ENCODE peak calls at places on chromosomes 11 and 22, in six cellular contexts. One of them, this sample, is unnamed.

GRCh38 chr11:94895971-94896370 is 77.4 kb downstream of the CWC15 start:
- DNase-seq in WTC11: no peak
- DNase-seq in astrocyte of the spinal cord: peak
- DNase-seq in CD14-positive monocyte: no peak
- DNase-seq in Calu3: no peak
- DNase-seq in A549: peak
- DNase-seq in this sample: no peak

GRCh38 chr11:24457985-24458384 is 38.9 kb upstream of the LUZP2 start:
- DNase-seq in WTC11: no peak
- DNase-seq in astrocyte of the spinal cord: no peak
- DNase-seq in CD14-positive monocyte: no peak
- DNase-seq in Calu3: no peak
- DNase-seq in A549: no peak
- DNase-seq in this sample: no peak

GRCh38 chr11:125570952-125571351 is 1.7 kb downstream of the EI24 start:
- DNase-seq in WTC11: no peak
- DNase-seq in astrocyte of the spinal cord: no peak
- DNase-seq in CD14-positive monocyte: no peak
- DNase-seq in Calu3: no peak
- DNase-seq in A549: no peak
- DNase-seq in this sample: no peak

GRCh38 chr11:33263549-33263948 is 6.4 kb downstream of the HIPK3 start:
- DNase-seq in WTC11: no peak
- DNase-seq in astrocyte of the spinal cord: no peak
- DNase-seq in CD14-positive monocyte: no peak
- DNase-seq in Calu3: no peak
- DNase-seq in A549: no peak
- DNase-seq in this sample: no peak

GRCh38 chr11:69707156-69707555 is 3.3 kb upstream of the FGF19 start:
- DNase-seq in WTC11: peak
- DNase-seq in astrocyte of the spinal cord: no peak
- DNase-seq in CD14-positive monocyte: no peak
- DNase-seq in Calu3: no peak
- DNase-seq in A549: no peak
- DNase-seq in this sample: no peak

GRCh38 chr11:111301840-111302113 is 3.4 kb downstream of the POU2AF3 start:
- DNase-seq in WTC11: no peak
- DNase-seq in astrocyte of the spinal cord: no peak
- DNase-seq in CD14-positive monocyte: no peak
- DNase-seq in Calu3: no peak
- DNase-seq in A549: no peak
- DNase-seq in this sample: no peak

GRCh38 chr11:120590472-120590871 is 78.9 kb downstream of the GRIK4 start:
- DNase-seq in WTC11: peak
- DNase-seq in astrocyte of the spinal cord: no peak
- DNase-seq in CD14-positive monocyte: no peak
- DNase-seq in Calu3: no peak
- DNase-seq in A549: no peak
- DNase-seq in this sample: no peak

GRCh38 chr22:40955516-40955915 is 4.3 kb downstream of the RBX1 start:
- DNase-seq in WTC11: no peak
- DNase-seq in astrocyte of the spinal cord: no peak
- DNase-seq in CD14-positive monocyte: no peak
- DNase-seq in Calu3: no peak
- DNase-seq in A549: no peak
- DNase-seq in this sample: no peak

GRCh38 chr22:28442951-28443876 is 236.4 kb downstream of the TTC28 start:
- DNase-seq in WTC11: peak
- DNase-seq in astrocyte of the spinal cord: peak
- DNase-seq in CD14-positive monocyte: no peak
- DNase-seq in Calu3: peak
- DNase-seq in A549: no peak
- DNase-seq in this sample: peak

GRCh38 chr11:79196950-79197349 is 243.9 kb downstream of the TENM4 start:
- DNase-seq in WTC11: no peak
- DNase-seq in astrocyte of the spinal cord: no peak
- DNase-seq in CD14-positive monocyte: no peak
- DNase-seq in Calu3: no peak
- DNase-seq in A549: no peak
- DNase-seq in this sample: no peak

GRCh38 chr11:43282607-43283440 is 29.0 kb upstream of the API5 start:
- DNase-seq in WTC11: peak
- DNase-seq in astrocyte of the spinal cord: peak
- DNase-seq in CD14-positive monocyte: no peak
- DNase-seq in Calu3: peak
- DNase-seq in A549: peak
- DNase-seq in this sample: peak

GRCh38 chr22:44661070-44661469 is 40.9 kb upstream of the PRR5 start:
- DNase-seq in WTC11: peak
- DNase-seq in astrocyte of the spinal cord: no peak
- DNase-seq in CD14-positive monocyte: no peak
- DNase-seq in Calu3: no peak
- DNase-seq in A549: no peak
- DNase-seq in this sample: no peak

GRCh38 chr22:38347944-38348750 is 30.9 kb upstream of the CSNK1E start:
- DNase-seq in WTC11: no peak
- DNase-seq in astrocyte of the spinal cord: no peak
- DNase-seq in CD14-positive monocyte: no peak
- DNase-seq in Calu3: no peak
- DNase-seq in A549: no peak
- DNase-seq in this sample: no peak

GRCh38 chr11:34501500-34501899 is 12.1 kb downstream of the ELF5 start:
- DNase-seq in WTC11: no peak
- DNase-seq in astrocyte of the spinal cord: peak
- DNase-seq in CD14-positive monocyte: no peak
- DNase-seq in Calu3: no peak
- DNase-seq in A549: peak
- DNase-seq in this sample: no peak

GRCh38 chr11:62792193-62792575 is 378 bp upstream of the TMEM223 start:
- DNase-seq in WTC11: peak
- DNase-seq in astrocyte of the spinal cord: no peak
- DNase-seq in CD14-positive monocyte: no peak
- DNase-seq in Calu3: no peak
- DNase-seq in A549: no peak
- DNase-seq in this sample: no peak

GRCh38 chr11:88489030-88489429 is 151.5 kb upstream of the CTSC start:
- DNase-seq in WTC11: no peak
- DNase-seq in astrocyte of the spinal cord: peak
- DNase-seq in CD14-positive monocyte: no peak
- DNase-seq in Calu3: no peak
- DNase-seq in A549: no peak
- DNase-seq in this sample: no peak

GRCh38 chr11:59175104-59175503 is 3.2 kb downstream of the DTX4 start:
- DNase-seq in WTC11: no peak
- DNase-seq in astrocyte of the spinal cord: no peak
- DNase-seq in CD14-positive monocyte: no peak
- DNase-seq in Calu3: no peak
- DNase-seq in A549: no peak
- DNase-seq in this sample: no peak

GRCh38 chr11:1305558-1306056 is 3.8 kb downstream of the TOLLIP start:
- DNase-seq in WTC11: no peak
- DNase-seq in astrocyte of the spinal cord: no peak
- DNase-seq in CD14-positive monocyte: no peak
- DNase-seq in Calu3: no peak
- DNase-seq in A549: no peak
- DNase-seq in this sample: no peak

GRCh38 chr22:45510376-45511232 is 7.9 kb downstream of the FBLN1 start:
- DNase-seq in WTC11: no peak
- DNase-seq in astrocyte of the spinal cord: no peak
- DNase-seq in CD14-positive monocyte: no peak
- DNase-seq in Calu3: no peak
- DNase-seq in A549: no peak
- DNase-seq in this sample: no peak

GRCh38 chr22:25902402-25902801 is 160.4 kb downstream of the MYO18B start:
- DNase-seq in WTC11: no peak
- DNase-seq in astrocyte of the spinal cord: no peak
- DNase-seq in CD14-positive monocyte: no peak
- DNase-seq in Calu3: no peak
- DNase-seq in A549: no peak
- DNase-seq in this sample: no peak

GRCh38 chr22:25898707-25899365 is 156.8 kb downstream of the MYO18B start:
- DNase-seq in WTC11: peak
- DNase-seq in astrocyte of the spinal cord: no peak
- DNase-seq in CD14-positive monocyte: no peak
- DNase-seq in Calu3: no peak
- DNase-seq in A549: peak
- DNase-seq in this sample: peak

GRCh38 chr22:25900880-25901279 is 158.9 kb downstream of the MYO18B start:
- DNase-seq in WTC11: no peak
- DNase-seq in astrocyte of the spinal cord: no peak
- DNase-seq in CD14-positive monocyte: no peak
- DNase-seq in Calu3: no peak
- DNase-seq in A549: no peak
- DNase-seq in this sample: no peak

GRCh38 chr22:25899566-25899965 is 157.6 kb downstream of the MYO18B start:
- DNase-seq in WTC11: no peak
- DNase-seq in astrocyte of the spinal cord: no peak
- DNase-seq in CD14-positive monocyte: no peak
- DNase-seq in Calu3: no peak
- DNase-seq in A549: no peak
- DNase-seq in this sample: no peak

GRCh38 chr22:25900390-25900789 is 158.4 kb downstream of the MYO18B start:
- DNase-seq in WTC11: no peak
- DNase-seq in astrocyte of the spinal cord: no peak
- DNase-seq in CD14-positive monocyte: no peak
- DNase-seq in Calu3: no peak
- DNase-seq in A549: no peak
- DNase-seq in this sample: no peak
- TF ChIP-seq CTCF in WTC11: no peak
- TF ChIP-seq CTCF in astrocyte of the spinal cord: no peak
- TF ChIP-seq CTCF in CD14-positive monocyte: no peak
- TF ChIP-seq CTCF in Calu3: no peak
- TF ChIP-seq CTCF in A549: no peak
- TF ChIP-seq CTCF in this sample: no peak

GRCh38 chr11:6298605-6299004 is 21.7 kb downstream of the CAVIN3 start:
- DNase-seq in WTC11: peak
- DNase-seq in astrocyte of the spinal cord: no peak
- DNase-seq in CD14-positive monocyte: peak
- DNase-seq in Calu3: peak
- DNase-seq in A549: peak
- DNase-seq in this sample: peak

GRCh38 chr11:6301096-6301495 is 19.2 kb downstream of the CAVIN3 start:
- DNase-seq in WTC11: no peak
- DNase-seq in astrocyte of the spinal cord: no peak
- DNase-seq in CD14-positive monocyte: no peak
- DNase-seq in Calu3: no peak
- DNase-seq in A549: no peak
- DNase-seq in this sample: no peak

GRCh38 chr11:6303657-6304056 is 16.6 kb downstream of the CAVIN3 start:
- DNase-seq in WTC11: no peak
- DNase-seq in astrocyte of the spinal cord: no peak
- DNase-seq in CD14-positive monocyte: no peak
- DNase-seq in Calu3: no peak
- DNase-seq in A549: no peak
- DNase-seq in this sample: no peak

GRCh38 chr11:6300325-6300724 is 20.0 kb downstream of the CAVIN3 start:
- DNase-seq in WTC11: no peak
- DNase-seq in astrocyte of the spinal cord: no peak
- DNase-seq in CD14-positive monocyte: no peak
- DNase-seq in Calu3: no peak
- DNase-seq in A549: no peak
- DNase-seq in this sample: no peak

GRCh38 chr11:6297831-6298230 is 22.5 kb downstream of the CAVIN3 start:
- DNase-seq in WTC11: no peak
- DNase-seq in astrocyte of the spinal cord: no peak
- DNase-seq in CD14-positive monocyte: no peak
- DNase-seq in Calu3: no peak
- DNase-seq in A549: peak
- DNase-seq in this sample: no peak
- TF ChIP-seq CTCF in WTC11: no peak
- TF ChIP-seq CTCF in astrocyte of the spinal cord: peak
- TF ChIP-seq CTCF in CD14-positive monocyte: no peak
- TF ChIP-seq CTCF in Calu3: no peak
- TF ChIP-seq CTCF in A549: peak
- TF ChIP-seq CTCF in this sample: peak

GRCh38 chr22:32355760-32356159 is 1.9 kb upstream of the RFPL3 start:
- DNase-seq in WTC11: peak
- DNase-seq in astrocyte of the spinal cord: no peak
- DNase-seq in CD14-positive monocyte: no peak
- DNase-seq in Calu3: peak
- DNase-seq in A549: peak
- DNase-seq in this sample: no peak
- TF ChIP-seq CTCF in WTC11: no peak
- TF ChIP-seq CTCF in astrocyte of the spinal cord: no peak
- TF ChIP-seq CTCF in CD14-positive monocyte: no peak
- TF ChIP-seq CTCF in Calu3: peak
- TF ChIP-seq CTCF in A549: no peak
- TF ChIP-seq CTCF in this sample: no peak

GRCh38 chr11:2675540-2675939 is 24.3 kb downstream of the KCNQ1OT1 start:
- DNase-seq in WTC11: no peak
- DNase-seq in astrocyte of the spinal cord: no peak
- DNase-seq in CD14-positive monocyte: no peak
- DNase-seq in Calu3: no peak
- DNase-seq in A549: no peak
- DNase-seq in this sample: no peak
- TF ChIP-seq CTCF in WTC11: no peak
- TF ChIP-seq CTCF in astrocyte of the spinal cord: no peak
- TF ChIP-seq CTCF in CD14-positive monocyte: no peak
- TF ChIP-seq CTCF in Calu3: no peak
- TF ChIP-seq CTCF in A549: no peak
- TF ChIP-seq CTCF in this sample: no peak

DNA sequence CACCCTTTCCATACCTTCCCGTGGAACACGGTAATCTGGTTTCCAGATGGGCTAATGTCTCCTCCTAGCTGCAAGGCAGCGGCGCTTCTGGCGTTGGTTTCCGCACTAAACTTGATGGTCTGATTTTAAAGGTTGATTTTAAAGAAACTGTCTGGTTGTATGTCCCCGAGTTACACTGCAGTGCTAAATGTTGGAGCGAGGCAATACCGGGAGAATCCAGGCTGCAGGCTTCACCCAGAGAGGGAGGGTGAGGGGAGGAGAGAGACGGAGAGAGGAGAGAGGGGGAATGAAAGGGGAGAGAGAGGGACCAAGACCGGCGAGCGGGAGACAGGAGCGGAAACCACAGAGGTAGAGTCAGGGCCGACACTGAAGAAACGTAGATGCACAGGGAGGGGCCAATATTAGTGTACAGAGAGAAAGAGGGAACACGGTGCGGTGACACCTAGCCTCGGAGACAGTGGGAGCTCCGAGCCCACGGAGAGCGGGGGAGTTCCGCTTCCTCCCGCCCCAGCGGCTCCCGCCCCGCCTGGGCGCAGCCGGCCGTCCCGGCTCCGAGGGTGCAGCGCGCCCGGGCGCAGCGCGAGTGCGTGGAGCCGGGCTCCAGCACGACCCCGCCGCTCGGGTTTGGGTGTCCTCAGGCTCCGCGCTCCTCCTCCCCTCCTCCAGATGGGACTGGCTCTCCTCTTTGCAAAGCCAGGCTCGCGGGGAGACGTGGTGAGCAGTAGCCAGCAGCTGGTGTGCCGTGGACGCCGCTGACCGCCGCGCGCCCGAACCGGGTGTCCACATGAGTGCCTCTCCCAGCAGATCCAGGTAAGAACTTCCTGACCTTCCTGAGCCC is 71.9 kb upstream of the GRAMD1B start:
- DNase-seq in WTC11: peak
- DNase-seq in astrocyte of the spinal cord: peak
- DNase-seq in CD14-positive monocyte: no peak
- DNase-seq in Calu3: no peak
- DNase-seq in A549: peak
- DNase-seq in this sample: peak
- TF ChIP-seq CTCF in WTC11: no peak
- TF ChIP-seq CTCF in astrocyte of the spinal cord: peak
- TF ChIP-seq CTCF in CD14-positive monocyte: no peak
- TF ChIP-seq CTCF in Calu3: no peak
- TF ChIP-seq CTCF in A549: no peak
- TF ChIP-seq CTCF in this sample: no peak

GRCh38 chr22:30602049-30602448 is 4.9 kb upstream of the TCN2 start:
- DNase-seq in WTC11: no peak
- DNase-seq in astrocyte of the spinal cord: peak
- DNase-seq in CD14-positive monocyte: no peak
- DNase-seq in Calu3: peak
- DNase-seq in A549: peak
- DNase-seq in this sample: no peak
- TF ChIP-seq CTCF in WTC11: no peak
- TF ChIP-seq CTCF in astrocyte of the spinal cord: peak
- TF ChIP-seq CTCF in CD14-positive monocyte: peak
- TF ChIP-seq CTCF in Calu3: peak
- TF ChIP-seq CTCF in A549: peak
- TF ChIP-seq CTCF in this sample: no peak